ENCODE peak calls at places on chromosomes 1 and 21, in six cellular contexts. U is psoas muscle, S is stomach, A is GM23248, V is breast epithelium, F is heart left ventricle. B is an unnamed sample. For H3K4me1, the result is how much of the 10 kb centered on the place peaks cover.

GRCh38 chr1:228291906-228292608 is 84.2 kb downstream of the OBSCN start:
- DNase-seq in U (no peak), S (no peak), A (peak), V (no peak), F (peak), B (peak)

GRCh38 chr21:38768385-38769071 is 37.2 kb upstream of the ETS2 start:
- DNase-seq in U (no peak), S (no peak), A (peak), V (no peak), F (no peak), B (no peak)

GRCh38 chr21:25369524-25370300 is 237.6 kb downstream of the MRPL39 start:
- DNase-seq in U (no peak), S (no peak), A (peak), V (no peak), F (no peak), B (no peak)

GRCh38 chr1:232952514-232953175 is 2.2 kb downstream of the NTPCR start:
- DNase-seq in U (peak), S (peak), A (peak), V (no peak), F (no peak), B (no peak)

GRCh38 chr1:235632538-235633219 is 16.9 kb downstream of the GNG4 start:
- DNase-seq in U (no peak), S (no peak), A (peak), V (no peak), F (no peak), B (no peak)

GRCh38 chr1:69492286-69492685 is 75.4 kb upstream of the LRRC7 start:
- DNase-seq in U (no peak), S (no peak), A (no peak), V (no peak), F (no peak), B (no peak)

GRCh38 chr1:110593905-110594304 is 12.3 kb downstream of the KCNA2 start:
- DNase-seq in U (no peak), S (no peak), A (no peak), V (no peak), F (no peak), B (no peak)

GRCh38 chr1:89126602-89127001 is 688 bp upstream of the GBP2 start:
- DNase-seq in U (no peak), S (no peak), A (no peak), V (no peak), F (no peak), B (no peak)

GRCh38 chr1:224433671-224434446 is 738 bp downstream of the WDR26 start:
- DNase-seq in U (peak), S (peak), A (peak), V (no peak), F (peak), B (peak)

GRCh38 chr1:172219966-172220365 is 200.5 kb upstream of the C1orf105 start:
- DNase-seq in U (no peak), S (no peak), A (no peak), V (no peak), F (no peak), B (no peak)

GRCh38 chr1:114353233-114353632 is 157.8 kb downstream of the TRIM33 start:
- DNase-seq in U (peak), S (peak), A (peak), V (no peak), F (peak), B (peak)

GRCh38 chr1:38454236-38454635 is 405.3 kb downstream of the RRAGC start:
- DNase-seq in U (no peak), S (no peak), A (peak), V (no peak), F (no peak), B (no peak)

GRCh38 chr1:186212574-186213224 is 162.4 kb downstream of the TPR start:
- DNase-seq in U (no peak), S (no peak), A (peak), V (no peak), F (no peak), B (no peak)

GRCh38 chr1:224359207-224359606 is 2.5 kb downstream of the CNIH4 start:
- DNase-seq in U (no peak), S (no peak), A (no peak), V (no peak), F (no peak), B (no peak)

GRCh38 chr1:8676813-8677212 is 140.6 kb downstream of the RERE start:
- DNase-seq in U (no peak), S (no peak), A (no peak), V (no peak), F (no peak), B (no peak)

GRCh38 chr21:31366825-31367224 is 22.8 kb upstream of the TIAM1 start:
- DNase-seq in U (no peak), S (peak), A (peak), V (no peak), F (no peak), B (no peak)

GRCh38 chr1:27350673-27351540 is 9.1 kb downstream of the SYTL1 start:
- DNase-seq in U (peak), S (no peak), A (peak), V (no peak), F (no peak), B (no peak)

GRCh38 chr1:246281639-246282038 is 225.4 kb downstream of the SMYD3 start:
- DNase-seq in U (no peak), S (no peak), A (no peak), V (no peak), F (no peak), B (no peak)

GRCh38 chr1:186122837-186123236 is 252.2 kb downstream of the TPR start:
- DNase-seq in U (no peak), S (no peak), A (no peak), V (no peak), F (no peak), B (no peak)

GRCh38 chr1:1614204-1614953 is 921 bp upstream of the MIB2 start:
- DNase-seq in U (peak), S (peak), A (peak), V (no peak), F (peak), B (peak)

GRCh38 chr1:2346691-2347408 is 44.5 kb downstream of the MORN1 start:
- DNase-seq in U (peak), S (no peak), A (no peak), V (peak), F (peak), B (peak)

GRCh38 chr1:6392081-6392879 is 1.3 kb downstream of the ACOT7 start:
- DNase-seq in U (no peak), S (no peak), A (peak), V (no peak), F (no peak), B (no peak)

GRCh38 chr1:111750856-111751255 is 4.8 kb upstream of the DDX20 start:
- DNase-seq in U (no peak), S (no peak), A (no peak), V (no peak), F (no peak), B (no peak)

GRCh38 chr1:32759997-32760623 is 57.0 kb downstream of the YARS1 start:
- DNase-seq in U (no peak), S (peak), A (no peak), V (peak), F (no peak), B (no peak)

GRCh38 chr1:31442648-31442994 is 29.6 kb downstream of the SERINC2 start:
- DNase-seq in U (no peak), S (no peak), A (no peak), V (no peak), F (no peak), B (no peak)

GRCh38 chr1:117365350-117366280 is 1.6 kb upstream of the MAN1A2 start:
- DNase-seq in U (no peak), S (no peak), A (peak), V (no peak), F (no peak), B (no peak)

GRCh38 chr21:28938726-28939125 is 54.0 kb downstream of the LTN1 start:
- DNase-seq in U (no peak), S (no peak), A (no peak), V (no peak), F (no peak), B (no peak)

GRCh38 chr21:42695324-42696025 is 42.1 kb downstream of the PDE9A start:
- DNase-seq in U (no peak), S (no peak), A (peak), V (no peak), F (no peak), B (no peak)

GRCh38 chr1:221635305-221635704 is 106.6 kb downstream of the DUSP10 start:
- DNase-seq in U (no peak), S (no peak), A (no peak), V (no peak), F (no peak), B (no peak)

DNA sequence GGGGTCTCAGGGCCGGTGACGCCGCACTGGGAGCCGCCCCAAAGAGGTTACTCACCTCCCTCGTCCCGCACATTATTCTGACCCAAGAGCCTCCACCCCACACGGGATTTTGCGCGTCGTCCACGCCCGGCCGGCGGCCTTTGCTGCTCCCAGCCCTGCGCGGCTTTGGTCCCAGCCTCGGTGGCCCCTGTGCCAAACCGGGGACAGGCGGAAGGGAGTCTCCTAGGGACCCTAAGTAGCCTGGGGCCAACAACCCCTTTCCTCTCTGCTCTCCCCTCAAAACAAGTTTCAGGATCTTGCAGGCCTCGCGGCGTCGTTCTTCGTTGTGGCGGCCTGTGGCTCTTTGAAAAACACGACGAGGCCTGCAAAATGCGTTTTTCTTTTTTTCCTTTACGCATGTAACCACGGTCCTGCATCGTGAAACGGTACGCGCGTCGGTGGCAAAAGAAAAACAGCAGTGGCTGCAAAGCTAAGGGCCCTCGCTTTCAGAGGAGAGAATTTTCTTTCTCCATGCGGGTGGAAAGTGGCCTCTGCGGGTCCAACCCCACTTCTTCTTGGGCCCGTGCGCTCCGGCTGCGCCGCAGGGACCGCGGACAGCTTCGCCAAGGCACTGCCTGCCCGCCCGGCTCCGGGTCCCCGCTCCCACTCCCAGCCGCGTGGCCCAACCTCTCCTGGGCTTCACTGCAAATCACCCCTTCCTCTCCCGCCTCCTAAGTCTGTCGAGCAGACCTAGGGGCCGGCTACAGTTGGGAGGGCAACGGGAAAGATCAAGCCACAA is 816 bp upstream of the RUNX3 start:
- DNase-seq in U (no peak), S (no peak), A (no peak), V (no peak), F (no peak), B (no peak)
- H3K4me3 ChIP-seq in U (peak), S (peak), A (peak), V (peak), F (peak), B (no peak)

GRCh38 chr1:74593887-74594866 is 79.4 kb downstream of the ERICH3 start:
- DNase-seq in U (no peak), S (no peak), A (no peak), V (no peak), F (no peak), B (no peak)

GRCh38 chr1:74590288-74590687 is 77.9 kb upstream of the LRRC53 start:
- DNase-seq in U (no peak), S (no peak), A (no peak), V (no peak), F (no peak), B (no peak)

GRCh38 chr1:74592580-74593355 is 80.4 kb upstream of the LRRC53 start:
- DNase-seq in U (no peak), S (no peak), A (no peak), V (no peak), F (no peak), B (no peak)

GRCh38 chr1:74587888-74588287 is 75.5 kb upstream of the LRRC53 start:
- DNase-seq in U (no peak), S (no peak), A (no peak), V (no peak), F (no peak), B (no peak)

DNA sequence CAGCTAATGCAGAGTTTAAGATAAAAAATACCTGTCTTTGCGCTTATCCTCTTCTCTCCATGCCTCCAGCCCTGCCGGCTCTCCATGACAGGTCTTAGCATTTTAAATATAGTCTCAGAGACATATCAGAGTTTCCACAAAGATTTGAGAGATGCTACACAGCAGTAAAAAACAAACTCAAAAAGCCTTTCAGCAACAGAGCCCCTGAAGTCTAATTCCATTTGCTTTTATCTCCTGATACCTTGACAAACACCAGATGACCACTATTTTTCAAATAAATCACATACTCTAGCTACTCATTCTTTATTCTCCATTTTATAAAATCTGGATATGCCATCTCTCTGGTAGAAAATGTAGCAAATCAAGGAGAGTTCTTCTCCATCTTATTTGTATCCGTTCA is 79.5 kb upstream of the LRRC53 start:
- DNase-seq in U (no peak), S (no peak), A (no peak), V (no peak), F (no peak), B (no peak)
- H3K27ac ChIP-seq in U (no peak), S (no peak), A (no peak), V (no peak), F (no peak), B (no peak)

GRCh38 chr21:33198346-33199135 is 31.2 kb upstream of the IFNAR2 start:
- DNase-seq in U (peak), S (no peak), A (peak), V (no peak), F (no peak), B (peak)

GRCh38 chr21:33202464-33203363 is 27.0 kb upstream of the IFNAR2 start:
- DNase-seq in U (no peak), S (no peak), A (no peak), V (no peak), F (no peak), B (no peak)

GRCh38 chr21:33203371-33203724 is 26.4 kb upstream of the IFNAR2 start:
- DNase-seq in U (no peak), S (no peak), A (no peak), V (no peak), F (no peak), B (no peak)

GRCh38 chr21:33199516-33200217 is 30.1 kb upstream of the IFNAR2 start:
- DNase-seq in U (peak), S (peak), A (peak), V (no peak), F (no peak), B (peak)

GRCh38 chr21:33201945-33202344 is 27.8 kb upstream of the IFNAR2 start:
- DNase-seq in U (no peak), S (no peak), A (peak), V (no peak), F (no peak), B (no peak)
- H3K4me1 ChIP-seq in U (under half), S (under half), A (under half), V (under half), F (under half), B (under half)

GRCh38 chr1:159168043-159168442 is 3.4 kb upstream of the CADM3 start:
- DNase-seq in U (no peak), S (no peak), A (no peak), V (no peak), F (no peak), B (no peak)

GRCh38 chr1:159171254-159171687 is at the start of gene CADM3:
- DNase-seq in U (peak), S (no peak), A (no peak), V (no peak), F (peak), B (no peak)

GRCh38 chr1:159172599-159173291 is 1.3 kb downstream of the CADM3 start:
- DNase-seq in U (peak), S (no peak), A (no peak), V (no peak), F (no peak), B (peak)

GRCh38 chr1:159171688-159172501 is 480 bp downstream of the CADM3 start:
- DNase-seq in U (peak), S (no peak), A (no peak), V (no peak), F (peak), B (peak)

DNA sequence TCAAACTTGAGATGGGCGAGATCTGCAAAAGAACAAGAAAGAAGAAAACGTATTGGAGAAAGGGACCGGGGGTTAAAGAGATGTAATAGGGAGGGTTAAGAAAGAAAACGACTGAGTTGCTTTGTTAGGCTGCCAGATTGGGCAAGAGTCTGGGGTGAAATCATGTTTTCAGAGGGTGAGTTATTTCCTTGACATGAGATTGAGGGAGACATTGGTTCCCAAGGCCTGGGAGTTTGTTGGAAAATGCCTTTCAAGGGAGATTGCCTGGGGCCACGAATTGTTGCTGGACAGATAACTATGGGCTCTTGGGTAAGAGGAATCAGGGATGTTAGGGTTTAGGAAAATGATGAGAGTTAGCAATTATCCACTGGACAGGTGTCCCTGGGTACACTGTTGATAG is 776 bp upstream of the CADM3 start:
- DNase-seq in U (no peak), S (no peak), A (no peak), V (no peak), F (no peak), B (no peak)
- H3K4me3 ChIP-seq in U (no peak), S (no peak), A (no peak), V (no peak), F (no peak), B (no peak)